ENCODE peak calls at places on chromosome X, in eight cellular contexts. X, A, O, E, L, K, S and Q are unnamed samples.

GRCh38 chrX:8868070-8868795 is 67.0 kb upstream of the FAM9A start:
- DNase-seq in X (no peak), E (no peak), L (no peak), O (peak), A (no peak), K (no peak), S (no peak), Q (no peak)

GRCh38 chrX:107451754-107452153 is 2.3 kb downstream of the FRMPD3 start:
- DNase-seq in K (no peak), A (no peak), L (no peak), S (peak), X (no peak), E (no peak), O (no peak), Q (no peak)

GRCh38 chrX:152637649-152638442 is at the start of gene GABRQ:
- DNase-seq in A (peak), S (peak), L (peak), E (peak), K (no peak), O (peak), X (no peak), Q (no peak)

GRCh38 chrX:140712413-140713173 is 3.0 kb downstream of the LINC00632 start:
- DNase-seq in L (peak), O (peak), K (peak), S (peak), A (peak), E (peak), X (no peak), Q (peak)

GRCh38 chrX:50812995-50813842 is 775 bp downstream of the SHROOM4 start:
- DNase-seq in K (peak), X (peak), E (peak), S (peak), O (peak), A (peak), L (peak), Q (peak)

GRCh38 chrX:6574762-6575161 is 39.8 kb upstream of the VCX3A start:
- DNase-seq in O (no peak), A (no peak), K (no peak), L (peak), E (no peak), X (no peak), S (peak), Q (no peak)

GRCh38 chrX:45517090-45517973 is 316.7 kb upstream of the DIPK2B start:
- DNase-seq in L (no peak), X (no peak), O (peak), K (no peak), S (no peak), A (no peak), E (no peak), Q (no peak)

GRCh38 chrX:134603806-134604700 is 54.2 kb downstream of the PLAC1 start:
- DNase-seq in E (no peak), K (no peak), A (no peak), X (no peak), O (peak), S (no peak), L (no peak), Q (no peak)

GRCh38 chrX:110743679-110744340 is 51.8 kb downstream of the CHRDL1 start:
- DNase-seq in A (no peak), K (no peak), L (no peak), O (no peak), E (no peak), S (no peak), X (no peak), Q (no peak)

GRCh38 chrX:29627833-29628232 is 587.5 kb upstream of the MAGEB2 start:
- DNase-seq in A (no peak), L (no peak), O (peak), E (no peak), K (no peak), S (no peak), X (no peak), Q (no peak)

GRCh38 chrX:39909996-39910395 is 187.8 kb downstream of the BCOR start:
- DNase-seq in L (no peak), K (no peak), A (no peak), X (no peak), S (no peak), O (no peak), E (no peak), Q (no peak)

GRCh38 chrX:30949554-30949953 is 60.5 kb upstream of the TAB3 start:
- DNase-seq in X (no peak), S (no peak), K (no peak), O (no peak), L (no peak), E (no peak), A (no peak), Q (no peak)

GRCh38 chrX:7746861-7747260 is 96.1 kb upstream of the VCX start:
- DNase-seq in X (no peak), K (no peak), E (no peak), S (no peak), L (no peak), A (no peak), O (peak), Q (no peak)

GRCh38 chrX:112832481-112833095 is 8.0 kb downstream of the AMOT start:
- DNase-seq in X (no peak), E (peak), K (peak), A (peak), L (no peak), S (no peak), O (no peak), Q (no peak)

GRCh38 chrX:129980540-129981206 is 1.8 kb upstream of the BCORL1 start:
- DNase-seq in X (peak), A (peak), S (peak), L (peak), O (no peak), K (peak), E (peak), Q (peak)

GRCh38 chrX:15930585-15930984 is 76.0 kb upstream of the AP1S2 start:
- DNase-seq in S (no peak), X (peak), L (no peak), O (peak), K (no peak), E (no peak), A (no peak), Q (no peak)

GRCh38 chrX:104482757-104483156 is 83.2 kb upstream of the IL1RAPL2 start:
- DNase-seq in K (no peak), X (no peak), L (no peak), E (no peak), S (no peak), A (no peak), O (peak), Q (no peak)

DNA sequence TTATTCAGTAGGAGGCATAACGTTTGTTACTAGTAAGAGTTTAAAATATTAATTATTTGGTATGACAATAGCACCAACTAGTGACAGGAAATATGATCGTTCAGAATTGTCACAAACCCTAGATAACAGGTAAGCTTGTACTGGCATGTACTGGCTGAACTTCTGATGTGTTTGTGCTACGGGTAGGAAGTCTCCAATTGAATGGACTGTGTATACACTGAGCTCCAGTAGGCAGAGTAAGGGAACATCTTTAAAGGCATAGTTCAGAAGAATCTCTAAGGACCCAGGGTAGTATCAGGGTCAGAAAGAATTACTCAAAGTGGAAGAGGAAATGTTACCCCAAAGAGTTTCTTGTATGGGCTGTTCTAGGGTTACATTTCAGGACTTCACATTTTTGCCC is 230.4 kb downstream of the EDA2R start:
- DNase-seq in X (peak), E (no peak), O (no peak), A (no peak), L (no peak), K (no peak), S (no peak), Q (no peak)
- TF ChIP-seq CTCF in X (peak), E (no peak), O (no peak), A (peak), L (no peak), K (peak), S (no peak), Q (no peak)

GRCh38 chrX:12898073-12898472 is 8.3 kb upstream of the TLR8 start:
- DNase-seq in L (no peak), E (no peak), X (no peak), K (no peak), O (no peak), A (no peak), S (no peak), Q (no peak)

GRCh38 chrX:12899506-12899905 is 6.9 kb upstream of the TLR8 start:
- DNase-seq in A (no peak), S (no peak), K (no peak), L (no peak), E (no peak), O (no peak), X (no peak), Q (no peak)

GRCh38 chrX:12903646-12904045 is 2.8 kb upstream of the TLR8 start:
- DNase-seq in L (no peak), S (no peak), K (no peak), O (peak), A (no peak), E (no peak), X (no peak), Q (no peak)

GRCh38 chrX:12896935-12897334 is 9.5 kb upstream of the TLR8 start:
- DNase-seq in O (no peak), S (no peak), L (no peak), X (no peak), A (no peak), E (no peak), K (no peak), Q (no peak)

GRCh38 chrX:12901486-12901885 is 4.9 kb upstream of the TLR8 start:
- DNase-seq in K (peak), O (peak), S (peak), L (peak), E (no peak), A (peak), X (peak), Q (no peak)
- TF ChIP-seq CTCF in K (peak), O (peak), S (peak), L (peak), E (peak), A (peak), X (peak), Q (peak)

GRCh38 chrX:131046596-131046995 is 11.6 kb upstream of the ARHGAP36 start:
- DNase-seq in S (no peak), X (no peak), O (no peak), K (no peak), A (no peak), L (no peak), E (no peak), Q (no peak)
- TF ChIP-seq CTCF in S (no peak), X (no peak), O (no peak), K (no peak), A (no peak), L (no peak), E (no peak), Q (no peak)

DNA sequence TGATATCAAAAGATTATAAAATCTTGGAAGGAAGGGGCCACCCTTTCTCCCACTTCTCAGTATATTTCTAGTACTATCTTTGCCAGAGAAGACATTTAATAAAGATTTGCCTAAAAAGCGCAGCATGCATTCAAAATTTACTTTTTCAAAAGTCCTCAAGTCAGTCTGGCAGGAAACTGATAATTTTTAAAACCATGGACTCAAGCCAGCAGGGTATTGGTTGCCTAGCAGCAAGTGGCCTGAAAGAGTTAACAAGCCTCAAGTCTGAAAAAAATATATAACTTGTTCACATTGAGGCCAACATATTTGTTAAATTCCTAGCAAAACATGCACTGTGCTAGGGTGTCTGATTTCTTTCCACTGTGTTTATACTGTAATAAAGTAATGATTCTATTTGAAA is 218.4 kb upstream of the FGF13 start:
- DNase-seq in O (no peak), S (no peak), X (no peak), K (no peak), L (no peak), A (no peak), E (no peak), Q (no peak)
- TF ChIP-seq CTCF in O (no peak), S (no peak), X (no peak), K (no peak), L (no peak), A (no peak), E (no peak), Q (no peak)

GRCh38 chrX:118679290-118679689 is 48.1 kb upstream of the IL13RA1 start:
- DNase-seq in O (no peak), K (no peak), S (no peak), X (no peak), A (no peak), L (no peak), E (no peak), Q (no peak)
- TF ChIP-seq CTCF in O (peak), K (no peak), S (no peak), X (no peak), A (no peak), L (no peak), E (no peak), Q (no peak)